ENCODE peak calls at places on chromosomes 5 and 9, in four cellular contexts. F is GM12878, V is K562, E is HepG2. C is an unnamed sample.

GRCh38 chr5:32710335-32710858 is 724 bp upstream of the NPR3 start:
- DNase-seq in F (no peak), V (no peak), E (no peak), C (peak)

GRCh38 chr5:43389679-43390329 is 22.4 kb downstream of the CCL28 start:
- DNase-seq in F (peak), V (peak), E (peak), C (peak)

GRCh38 chr5:59540366-59540765 is 353.2 kb downstream of the PDE4D start:
- DNase-seq in F (no peak), V (no peak), E (no peak), C (no peak)

GRCh38 chr9:123044556-123044955 is 11.1 kb downstream of the GPR21 start:
- DNase-seq in F (no peak), V (no peak), E (no peak), C (no peak)

GRCh38 chr5:167348980-167349379 is 942.5 kb upstream of the WWC1 start:
- DNase-seq in F (no peak), V (no peak), E (no peak), C (no peak)

GRCh38 chr9:99021512-99021911 is 77.8 kb downstream of the COL15A1 start:
- DNase-seq in F (no peak), V (no peak), E (no peak), C (no peak)

GRCh38 chr9:23841304-23841703 is 15.3 kb upstream of the ELAVL2 start:
- DNase-seq in F (no peak), V (no peak), E (no peak), C (no peak)

GRCh38 chr9:95947118-95947517 is 71.6 kb downstream of the ERCC6L2 start:
- DNase-seq in F (no peak), V (no peak), E (no peak), C (no peak)

GRCh38 chr5:39648539-39649200 is 223.9 kb upstream of the DAB2 start:
- DNase-seq in F (no peak), V (peak), E (no peak), C (no peak)

GRCh38 chr9:93520523-93520922 is 55.9 kb upstream of the PHF2 start:
- DNase-seq in F (no peak), V (no peak), E (peak), C (peak)

GRCh38 chr9:135715056-135715595 is 13.1 kb downstream of the KCNT1 start:
- DNase-seq in F (no peak), V (no peak), E (no peak), C (no peak)

GRCh38 chr9:135719472-135719871 is 17.5 kb downstream of the KCNT1 start:
- DNase-seq in F (no peak), V (no peak), E (no peak), C (no peak)

GRCh38 chr9:135717410-135717809 is 15.4 kb downstream of the KCNT1 start:
- DNase-seq in F (no peak), V (no peak), E (no peak), C (no peak)

GRCh38 chr9:135716045-135716444 is 14.1 kb downstream of the KCNT1 start:
- DNase-seq in F (no peak), V (no peak), E (no peak), C (peak)

GRCh38 chr9:135718616-135719015 is 16.6 kb downstream of the KCNT1 start:
- DNase-seq in F (no peak), V (no peak), E (peak), C (no peak)
- TF ChIP-seq FOXM1 in F (no peak), V (no peak), E (no peak), C (no peak)

GRCh38 chr5:173383711-173384110 is 55.5 kb upstream of the STC2 start:
- DNase-seq in F (no peak), V (no peak), E (no peak), C (no peak)
- TF ChIP-seq CHD2 in F (no peak), V (no peak), E (no peak), C (no peak)

DNA sequence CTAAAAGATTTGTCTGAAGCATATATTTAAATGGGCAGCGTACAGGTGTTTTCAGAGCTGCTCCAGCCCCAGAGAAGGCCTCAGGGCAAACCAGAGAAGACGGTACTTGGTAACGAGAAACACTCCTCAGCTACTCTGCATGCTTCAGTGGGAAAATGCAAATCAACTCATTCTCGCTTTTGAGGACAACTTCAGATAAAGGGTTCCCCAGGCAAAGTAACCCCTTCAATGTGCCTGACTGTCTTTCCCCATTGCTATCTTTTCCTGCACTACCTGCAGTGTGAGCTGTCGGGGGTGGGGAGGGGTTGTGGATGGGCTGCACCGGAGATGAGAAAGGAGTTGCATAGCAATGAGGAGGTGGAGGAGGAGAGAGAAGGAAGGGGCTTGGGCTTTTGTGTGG is 339.7 kb upstream of the CLINT1 start:
- DNase-seq in F (peak), V (no peak), E (no peak), C (no peak)
- TF ChIP-seq FOXM1 in F (no peak), V (no peak), E (no peak), C (no peak)

GRCh38 chr5:61662670-61663069 is 330.6 kb downstream of the ZSWIM6 start:
- DNase-seq in F (no peak), V (no peak), E (no peak), C (no peak)
- TF ChIP-seq CHD2 in F (no peak), V (no peak), E (no peak), C (no peak)

GRCh38 chr5:36902353-36902752 is 25.8 kb downstream of the NIPBL start:
- DNase-seq in F (no peak), V (no peak), E (no peak), C (no peak)

GRCh38 chr5:36901856-36902255 is 25.3 kb downstream of the NIPBL start:
- DNase-seq in F (no peak), V (no peak), E (no peak), C (no peak)

GRCh38 chr5:36900279-36900678 is 23.7 kb downstream of the NIPBL start:
- DNase-seq in F (no peak), V (no peak), E (no peak), C (no peak)

GRCh38 chr5:36908544-36909260 is 32.1 kb downstream of the NIPBL start:
- DNase-seq in F (no peak), V (no peak), E (no peak), C (no peak)

GRCh38 chr5:36904677-36905076 is 28.1 kb downstream of the NIPBL start:
- DNase-seq in F (no peak), V (no peak), E (peak), C (no peak)
- TF ChIP-seq FOXM1 in F (no peak), V (no peak), E (no peak), C (no peak)

GRCh38 chr9:78143281-78144007 is 92.4 kb upstream of the CEP78 start:
- DNase-seq in F (no peak), V (no peak), E (no peak), C (no peak)

GRCh38 chr9:78144008-78144381 is 91.9 kb upstream of the CEP78 start:
- DNase-seq in F (no peak), V (no peak), E (no peak), C (no peak)

GRCh38 chr9:78146241-78146640 is 89.6 kb upstream of the CEP78 start:
- DNase-seq in F (no peak), V (no peak), E (no peak), C (no peak)

GRCh38 chr9:78149738-78150291 is 86.1 kb upstream of the CEP78 start:
- DNase-seq in F (no peak), V (no peak), E (no peak), C (no peak)

DNA sequence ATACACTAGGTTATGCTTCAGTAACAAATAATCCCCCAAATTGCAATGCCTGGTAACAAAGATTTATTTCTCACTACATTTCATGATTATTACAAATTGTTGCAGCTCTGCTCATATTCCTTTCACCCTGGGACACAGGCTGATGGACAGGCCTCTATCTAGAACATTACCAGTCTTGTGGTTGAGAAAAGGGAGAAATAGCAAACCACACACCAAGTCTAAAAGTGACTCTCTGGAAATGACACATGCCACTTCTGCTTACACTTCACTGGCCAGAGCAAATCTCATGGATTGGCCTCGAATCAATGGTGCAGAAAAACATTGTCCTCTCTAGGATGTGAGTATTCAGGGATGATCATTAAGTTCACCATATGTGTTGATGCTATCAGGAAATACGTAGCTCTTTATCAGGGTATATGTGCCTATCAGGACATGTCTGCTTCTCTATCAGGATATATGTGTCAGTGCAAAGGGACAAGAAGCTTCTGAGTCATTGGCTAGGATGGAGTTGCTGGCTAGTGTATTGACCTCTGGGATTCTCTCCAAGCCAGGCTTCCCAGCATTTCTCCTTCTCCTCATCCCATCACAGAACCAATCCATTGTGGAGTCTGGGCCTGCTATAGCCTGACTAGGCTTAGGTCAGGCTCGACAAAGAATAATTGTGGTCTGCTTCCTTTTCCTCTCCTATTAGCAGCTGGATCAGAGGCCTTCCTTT is 91.1 kb upstream of the CEP78 start:
- DNase-seq in F (no peak), V (no peak), E (no peak), C (no peak)
- TF ChIP-seq CHD2 in F (no peak), V (no peak), E (no peak), C (no peak)

DNA sequence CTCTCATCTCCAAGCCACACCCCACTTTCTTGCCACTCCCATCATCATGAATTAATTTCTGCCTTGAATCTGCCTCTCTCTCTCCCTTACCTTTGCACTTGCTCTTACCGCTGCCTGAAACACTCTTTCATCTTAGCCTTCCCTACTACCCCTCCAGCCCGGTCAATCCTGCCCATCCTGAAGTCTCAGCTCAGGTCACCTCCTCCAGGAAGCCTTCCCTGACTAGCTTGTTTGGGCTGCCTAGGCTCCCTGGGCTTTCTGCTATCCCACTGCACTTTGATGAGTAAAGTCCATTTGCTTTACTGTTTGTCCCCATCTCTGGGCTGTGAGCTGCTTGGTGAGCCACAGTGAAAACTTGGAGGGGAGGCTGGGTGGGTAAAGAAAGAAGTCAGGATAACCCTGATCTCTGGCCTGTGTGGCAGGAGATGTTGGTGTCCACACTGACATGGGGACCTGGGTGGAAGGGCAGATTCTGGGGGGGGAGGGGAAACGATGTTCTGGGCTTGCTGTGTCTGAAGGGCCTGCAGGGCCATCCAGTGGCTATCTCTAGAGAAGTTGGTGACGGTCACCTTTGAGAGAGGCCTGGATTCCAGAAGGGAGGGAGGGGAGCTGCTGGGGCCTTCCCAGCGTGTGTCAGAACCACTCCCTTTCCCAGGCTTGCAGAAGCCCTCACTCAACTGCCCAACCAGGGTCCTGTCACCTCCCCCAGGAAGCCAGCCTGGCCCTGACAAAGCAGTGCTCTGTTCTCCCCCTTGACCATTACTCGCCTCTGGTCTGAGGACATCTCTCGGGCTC is 75.0 kb upstream of the DAB2IP start:
- DNase-seq in F (no peak), V (peak), E (peak), C (no peak)
- TF ChIP-seq FOXM1 in F (no peak), V (no peak), E (no peak), C (no peak)

GRCh38 chr9:86563959-86564358 is 209.7 kb upstream of the TUT7 start:
- DNase-seq in F (no peak), V (no peak), E (no peak), C (no peak)

GRCh38 chr9:86562691-86563090 is 208.5 kb upstream of the TUT7 start:
- DNase-seq in F (no peak), V (no peak), E (no peak), C (no peak)

GRCh38 chr9:86557918-86558317 is 203.7 kb upstream of the TUT7 start:
- DNase-seq in F (no peak), V (no peak), E (no peak), C (no peak)

GRCh38 chr9:86563350-86563749 is 209.1 kb upstream of the TUT7 start:
- DNase-seq in F (no peak), V (no peak), E (no peak), C (no peak)
- TF ChIP-seq CHD2 in F (no peak), V (no peak), E (no peak), C (no peak)